ENCODE peak calls at places on chromosomes 2 and 18, in eight cellular contexts. One of them, this sample, is unnamed.

GRCh38 chr2:161415467-161416293 is 417 bp upstream of the TBR1 start:
- DNase-seq in coronary artery: no peak
- DNase-seq in brain microvascular endothelial cell: no peak
- DNase-seq in CD4-positive, alpha-beta T cell: no peak
- DNase-seq in tibial nerve: no peak
- DNase-seq in psoas muscle: no peak
- DNase-seq in heart right ventricle: no peak
- DNase-seq in A549: no peak
- DNase-seq in this sample: no peak

GRCh38 chr2:237626813-237627451 is 455 bp upstream of the LRRFIP1 start:
- DNase-seq in psoas muscle: peak; percentile 54
- DNase-seq in CD4-positive, alpha-beta T cell: no peak
- DNase-seq in A549: no peak
- DNase-seq in brain microvascular endothelial cell: no peak
- DNase-seq in heart right ventricle: no peak
- DNase-seq in tibial nerve: no peak
- DNase-seq in coronary artery: no peak
- DNase-seq in this sample: no peak

GRCh38 chr2:199907008-199907714 is 3.9 kb upstream of the C2orf69 start:
- DNase-seq in A549: no peak
- DNase-seq in coronary artery: no peak
- DNase-seq in heart right ventricle: no peak
- DNase-seq in tibial nerve: no peak
- DNase-seq in psoas muscle: no peak
- DNase-seq in brain microvascular endothelial cell: no peak
- DNase-seq in CD4-positive, alpha-beta T cell: no peak
- DNase-seq in this sample: no peak

GRCh38 chr18:63869851-63870250 is 17.7 kb upstream of the SERPINB2 start:
- DNase-seq in heart right ventricle: no peak
- DNase-seq in brain microvascular endothelial cell: no peak
- DNase-seq in psoas muscle: no peak
- DNase-seq in A549: no peak
- DNase-seq in tibial nerve: no peak
- DNase-seq in coronary artery: no peak
- DNase-seq in CD4-positive, alpha-beta T cell: no peak
- DNase-seq in this sample: peak; percentile 68

GRCh38 chr18:2009957-2010697 is 561.2 kb downstream of the METTL4 start:
- DNase-seq in tibial nerve: no peak
- DNase-seq in brain microvascular endothelial cell: no peak
- DNase-seq in coronary artery: no peak
- DNase-seq in psoas muscle: no peak
- DNase-seq in heart right ventricle: no peak
- DNase-seq in CD4-positive, alpha-beta T cell: no peak
- DNase-seq in A549: no peak
- DNase-seq in this sample: no peak

GRCh38 chr18:79770501-79770815 is 27.3 kb upstream of the KCNG2 start:
- DNase-seq in brain microvascular endothelial cell: no peak
- DNase-seq in CD4-positive, alpha-beta T cell: no peak
- DNase-seq in heart right ventricle: no peak
- DNase-seq in coronary artery: no peak
- DNase-seq in psoas muscle: no peak
- DNase-seq in tibial nerve: no peak
- DNase-seq in A549: no peak
- DNase-seq in this sample: no peak

GRCh38 chr2:111238336-111238735 is 117.6 kb downstream of the BCL2L11 start:
- DNase-seq in heart right ventricle: no peak
- DNase-seq in A549: no peak
- DNase-seq in CD4-positive, alpha-beta T cell: no peak
- DNase-seq in brain microvascular endothelial cell: no peak
- DNase-seq in tibial nerve: no peak
- DNase-seq in psoas muscle: no peak
- DNase-seq in coronary artery: no peak
- DNase-seq in this sample: no peak

GRCh38 chr2:25618676-25619075 is 54.7 kb downstream of the DTNB start:
- DNase-seq in brain microvascular endothelial cell: peak; percentile 71
- DNase-seq in coronary artery: no peak
- DNase-seq in psoas muscle: no peak
- DNase-seq in tibial nerve: no peak
- DNase-seq in A549: peak; percentile 21
- DNase-seq in heart right ventricle: no peak
- DNase-seq in CD4-positive, alpha-beta T cell: no peak
- DNase-seq in this sample: peak; percentile 81

GRCh38 chr2:9781252-9781651 is 62.0 kb upstream of the TAF1B start:
- DNase-seq in psoas muscle: no peak
- DNase-seq in A549: no peak
- DNase-seq in coronary artery: no peak
- DNase-seq in brain microvascular endothelial cell: no peak
- DNase-seq in heart right ventricle: no peak
- DNase-seq in CD4-positive, alpha-beta T cell: no peak
- DNase-seq in tibial nerve: no peak
- DNase-seq in this sample: peak; percentile 89

GRCh38 chr2:96642564-96643350 is at the start of gene FER1L5:
- DNase-seq in heart right ventricle: peak; percentile 54
- DNase-seq in tibial nerve: no peak
- DNase-seq in CD4-positive, alpha-beta T cell: no peak
- DNase-seq in A549: no peak
- DNase-seq in psoas muscle: no peak
- DNase-seq in brain microvascular endothelial cell: peak; percentile 41
- DNase-seq in coronary artery: no peak
- DNase-seq in this sample: no peak

GRCh38 chr2:231800493-231801091 is 14.3 kb downstream of the COPS7B start:
- DNase-seq in brain microvascular endothelial cell: peak; percentile 40
- DNase-seq in heart right ventricle: no peak
- DNase-seq in A549: peak; percentile 15
- DNase-seq in CD4-positive, alpha-beta T cell: peak; percentile 30
- DNase-seq in coronary artery: no peak
- DNase-seq in psoas muscle: no peak
- DNase-seq in tibial nerve: no peak
- DNase-seq in this sample: no peak

GRCh38 chr18:10131036-10131774 is 217.4 kb downstream of the VAPA start:
- DNase-seq in brain microvascular endothelial cell: no peak
- DNase-seq in coronary artery: no peak
- DNase-seq in psoas muscle: no peak
- DNase-seq in heart right ventricle: no peak
- DNase-seq in CD4-positive, alpha-beta T cell: no peak
- DNase-seq in tibial nerve: no peak
- DNase-seq in A549: no peak
- DNase-seq in this sample: no peak

GRCh38 chr2:197097578-197098366 is 171.3 kb upstream of the PGAP1 start:
- DNase-seq in CD4-positive, alpha-beta T cell: no peak
- DNase-seq in coronary artery: peak; percentile 79
- DNase-seq in A549: no peak
- DNase-seq in brain microvascular endothelial cell: peak; percentile 87
- DNase-seq in tibial nerve: peak; percentile 28
- DNase-seq in psoas muscle: peak; percentile 69
- DNase-seq in heart right ventricle: peak; percentile 66
- DNase-seq in this sample: peak; percentile 21

GRCh38 chr2:222903234-222904220 is 42.7 kb downstream of the ACSL3 start:
- DNase-seq in psoas muscle: no peak
- DNase-seq in coronary artery: no peak
- DNase-seq in brain microvascular endothelial cell: peak; percentile 66
- DNase-seq in tibial nerve: peak; percentile 41
- DNase-seq in A549: peak; percentile 52
- DNase-seq in CD4-positive, alpha-beta T cell: peak; percentile 3
- DNase-seq in heart right ventricle: peak; percentile 24
- DNase-seq in this sample: peak; percentile 42

GRCh38 chr18:42576141-42576540 is 539.3 kb downstream of the RIT2 start:
- DNase-seq in brain microvascular endothelial cell: no peak
- DNase-seq in coronary artery: no peak
- DNase-seq in heart right ventricle: no peak
- DNase-seq in psoas muscle: no peak
- DNase-seq in tibial nerve: no peak
- DNase-seq in A549: no peak
- DNase-seq in CD4-positive, alpha-beta T cell: no peak
- DNase-seq in this sample: no peak

GRCh38 chr18:78742346-78742745 is 237.3 kb upstream of the SALL3 start:
- DNase-seq in coronary artery: peak; percentile 67
- DNase-seq in psoas muscle: no peak
- DNase-seq in heart right ventricle: no peak
- DNase-seq in A549: no peak
- DNase-seq in brain microvascular endothelial cell: no peak
- DNase-seq in CD4-positive, alpha-beta T cell: no peak
- DNase-seq in tibial nerve: no peak
- DNase-seq in this sample: no peak

GRCh38 chr2:29662841-29663240 is 258.5 kb downstream of the ALK start:
- DNase-seq in coronary artery: no peak
- DNase-seq in CD4-positive, alpha-beta T cell: no peak
- DNase-seq in brain microvascular endothelial cell: no peak
- DNase-seq in A549: no peak
- DNase-seq in heart right ventricle: no peak
- DNase-seq in psoas muscle: no peak
- DNase-seq in tibial nerve: no peak
- DNase-seq in this sample: peak; percentile 15

GRCh38 chr2:118970396-118971135 is 28.6 kb downstream of the MARCO start:
- DNase-seq in CD4-positive, alpha-beta T cell: no peak
- DNase-seq in psoas muscle: no peak
- DNase-seq in heart right ventricle: no peak
- DNase-seq in tibial nerve: peak; percentile 36
- DNase-seq in A549: no peak
- DNase-seq in coronary artery: no peak
- DNase-seq in brain microvascular endothelial cell: no peak
- DNase-seq in this sample: no peak

GRCh38 chr2:38737925-38738324 is 13.2 kb downstream of the SRSF7 start:
- DNase-seq in heart right ventricle: no peak
- DNase-seq in brain microvascular endothelial cell: no peak
- DNase-seq in tibial nerve: no peak
- DNase-seq in coronary artery: no peak
- DNase-seq in A549: no peak
- DNase-seq in psoas muscle: no peak
- DNase-seq in CD4-positive, alpha-beta T cell: no peak
- DNase-seq in this sample: no peak

GRCh38 chr18:4807495-4808293 is 352.6 kb upstream of the DLGAP1 start:
- DNase-seq in CD4-positive, alpha-beta T cell: no peak
- DNase-seq in brain microvascular endothelial cell: no peak
- DNase-seq in tibial nerve: no peak
- DNase-seq in psoas muscle: no peak
- DNase-seq in coronary artery: no peak
- DNase-seq in heart right ventricle: no peak
- DNase-seq in A549: no peak
- DNase-seq in this sample: no peak

GRCh38 chr2:219369447-219369861 is 18.3 kb downstream of the DNPEP start:
- DNase-seq in A549: no peak
- DNase-seq in tibial nerve: peak; percentile 68
- DNase-seq in psoas muscle: peak; percentile 78
- DNase-seq in brain microvascular endothelial cell: peak; percentile 56
- DNase-seq in CD4-positive, alpha-beta T cell: no peak
- DNase-seq in heart right ventricle: peak; percentile 50
- DNase-seq in coronary artery: no peak
- DNase-seq in this sample: no peak

DNA sequence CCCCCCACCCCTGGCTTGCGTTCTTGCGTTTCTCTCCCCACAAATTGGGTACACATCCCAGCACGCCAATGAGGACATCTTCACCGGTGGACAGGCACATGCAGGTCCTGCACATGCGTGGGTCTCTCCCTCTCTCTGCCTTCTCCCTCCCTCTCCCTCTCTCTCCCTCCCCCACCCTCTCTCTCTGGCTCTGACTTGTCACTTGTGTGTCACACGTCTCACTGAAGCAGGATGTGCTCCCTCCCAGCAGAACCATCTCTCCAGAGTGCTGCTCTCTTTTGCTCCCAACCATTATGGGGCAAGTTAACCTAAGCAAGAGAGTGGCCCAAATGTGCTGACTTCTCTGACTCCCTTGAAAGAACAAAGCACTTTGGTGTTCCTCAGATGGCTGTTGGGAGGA is 120.8 kb upstream of the CAB39 start:
- DNase-seq in brain microvascular endothelial cell: no peak
- DNase-seq in CD4-positive, alpha-beta T cell: no peak
- DNase-seq in tibial nerve: no peak
- DNase-seq in A549: no peak
- DNase-seq in psoas muscle: no peak
- DNase-seq in coronary artery: no peak
- DNase-seq in heart right ventricle: no peak
- DNase-seq in this sample: no peak
- H3K27ac ChIP-seq in brain microvascular endothelial cell: no peak overlapping the region
- H3K27ac ChIP-seq in CD4-positive, alpha-beta T cell: no peak overlapping the region
- H3K27ac ChIP-seq in tibial nerve: no peak overlapping the region
- H3K27ac ChIP-seq in A549: no peak overlapping the region
- H3K27ac ChIP-seq in psoas muscle: no peak overlapping the region
- H3K27ac ChIP-seq in coronary artery: no peak overlapping the region
- H3K27ac ChIP-seq in heart right ventricle: no peak overlapping the region
- H3K27ac ChIP-seq in this sample: no peak overlapping the region

DNA sequence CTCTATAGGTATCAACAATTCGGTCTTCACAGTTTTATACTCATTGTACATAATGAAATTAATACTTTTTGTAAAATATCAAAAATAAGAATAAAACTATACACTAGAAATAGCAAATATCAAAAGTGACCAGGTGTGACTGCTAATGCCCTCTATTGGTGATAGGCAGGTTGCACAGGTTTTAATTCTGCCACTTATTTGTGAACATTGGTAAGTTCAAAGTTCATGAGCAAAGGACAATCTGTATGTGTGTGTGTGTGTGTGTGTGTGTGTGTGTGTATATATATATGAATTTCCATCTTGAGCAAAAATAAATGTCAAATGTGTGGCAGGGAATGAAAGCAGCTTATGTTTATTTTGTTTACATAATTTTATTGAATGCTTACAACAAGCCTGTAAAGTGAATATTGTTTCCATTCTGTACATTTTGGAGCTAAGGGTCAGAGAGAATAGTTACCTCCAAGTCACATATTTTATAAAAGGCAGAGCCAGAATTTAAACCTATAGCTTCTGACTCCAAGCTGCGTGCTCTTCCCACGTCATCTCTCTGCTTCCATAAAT is 537.4 kb downstream of the CPS1 start:
- DNase-seq in heart right ventricle: no peak
- DNase-seq in brain microvascular endothelial cell: no peak
- DNase-seq in tibial nerve: no peak
- DNase-seq in coronary artery: no peak
- DNase-seq in psoas muscle: no peak
- DNase-seq in CD4-positive, alpha-beta T cell: no peak
- DNase-seq in A549: no peak
- DNase-seq in this sample: peak; percentile 19
- TF ChIP-seq CTCF in heart right ventricle: peak; percentile 21
- TF ChIP-seq CTCF in brain microvascular endothelial cell: peak; percentile 60
- TF ChIP-seq CTCF in tibial nerve: no peak
- TF ChIP-seq CTCF in coronary artery: no peak
- TF ChIP-seq CTCF in psoas muscle: no peak
- TF ChIP-seq CTCF in CD4-positive, alpha-beta T cell: no peak
- TF ChIP-seq CTCF in A549: peak; percentile 7
- TF ChIP-seq CTCF in this sample: peak; percentile 55

GRCh38 chr2:37415128-37415817 is 70.8 kb downstream of the QPCT start:
- DNase-seq in brain microvascular endothelial cell: no peak
- DNase-seq in CD4-positive, alpha-beta T cell: no peak
- DNase-seq in tibial nerve: no peak
- DNase-seq in coronary artery: no peak
- DNase-seq in psoas muscle: no peak
- DNase-seq in heart right ventricle: no peak
- DNase-seq in A549: no peak
- DNase-seq in this sample: no peak
- H3K27ac ChIP-seq in brain microvascular endothelial cell: no peak overlapping the region
- H3K27ac ChIP-seq in CD4-positive, alpha-beta T cell: no peak overlapping the region
- H3K27ac ChIP-seq in tibial nerve: no peak overlapping the region
- H3K27ac ChIP-seq in coronary artery: no peak overlapping the region
- H3K27ac ChIP-seq in psoas muscle: no peak overlapping the region
- H3K27ac ChIP-seq in heart right ventricle: peak overlapping the region; percentile 59
- H3K27ac ChIP-seq in A549: peak overlapping the region; percentile 8
- H3K27ac ChIP-seq in this sample: no peak overlapping the region

DNA sequence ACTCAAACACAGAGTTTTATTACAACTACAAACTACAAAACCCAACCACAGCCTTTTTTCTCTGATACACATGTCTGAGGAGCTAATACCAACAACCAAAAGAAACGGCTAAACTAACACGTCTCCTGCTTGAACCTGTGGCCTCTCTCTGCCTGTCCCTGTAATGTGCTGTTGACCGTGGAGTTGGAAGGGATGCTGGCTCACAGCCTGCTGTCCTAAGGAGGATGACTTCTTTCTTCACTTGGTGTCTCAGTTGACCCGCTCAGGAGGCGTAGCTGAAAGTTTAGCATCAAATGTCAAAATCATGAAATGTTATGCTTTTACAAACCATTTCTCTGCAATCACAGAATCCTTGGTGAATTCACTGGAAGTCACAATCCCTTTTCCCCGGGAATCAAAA is 74.5 kb downstream of the IRS1 start:
- DNase-seq in psoas muscle: peak; percentile 52
- DNase-seq in brain microvascular endothelial cell: no peak
- DNase-seq in CD4-positive, alpha-beta T cell: no peak
- DNase-seq in coronary artery: no peak
- DNase-seq in heart right ventricle: no peak
- DNase-seq in A549: no peak
- DNase-seq in tibial nerve: no peak
- DNase-seq in this sample: no peak
- TF ChIP-seq CTCF in psoas muscle: no peak
- TF ChIP-seq CTCF in brain microvascular endothelial cell: no peak
- TF ChIP-seq CTCF in CD4-positive, alpha-beta T cell: no peak
- TF ChIP-seq CTCF in coronary artery: no peak
- TF ChIP-seq CTCF in heart right ventricle: no peak
- TF ChIP-seq CTCF in A549: no peak
- TF ChIP-seq CTCF in tibial nerve: no peak
- TF ChIP-seq CTCF in this sample: no peak

This sample was measured in RWPE1.